ENCODE peak calls at places on chromosome X, in nine cellular contexts. One of them, this sample, is unnamed.

GRCh38 chrX:11655282-11655985 is 10.3 kb downstream of the ARHGAP6 start:
- DNase-seq in upper lobe of right lung: no peak
- DNase-seq in CD4-positive, CD25-positive, alpha-beta regulatory T cell: no peak
- DNase-seq in MG63: no peak
- DNase-seq in GM06990: no peak
- DNase-seq in pancreas: no peak
- DNase-seq in hepatocyte: no peak
- DNase-seq in left ventricle myocardium inferior: no peak
- DNase-seq in AG10803: no peak
- DNase-seq in this sample: no peak

GRCh38 chrX:97399400-97399799 is 515.7 kb downstream of the RPA4 start:
- DNase-seq in upper lobe of right lung: no peak
- DNase-seq in CD4-positive, CD25-positive, alpha-beta regulatory T cell: peak; percentile 56
- DNase-seq in MG63: peak; percentile 15
- DNase-seq in GM06990: peak; percentile 45
- DNase-seq in pancreas: no peak
- DNase-seq in hepatocyte: no peak
- DNase-seq in left ventricle myocardium inferior: no peak
- DNase-seq in AG10803: peak; percentile 29
- DNase-seq in this sample: no peak

GRCh38 chrX:135112096-135112729 is 8.1 kb downstream of the ETDB start:
- DNase-seq in upper lobe of right lung: no peak
- DNase-seq in CD4-positive, CD25-positive, alpha-beta regulatory T cell: peak; percentile 52
- DNase-seq in MG63: no peak
- DNase-seq in GM06990: peak; percentile 21
- DNase-seq in pancreas: no peak
- DNase-seq in hepatocyte: peak; percentile 30
- DNase-seq in left ventricle myocardium inferior: no peak
- DNase-seq in AG10803: peak; percentile 17
- DNase-seq in this sample: no peak

GRCh38 chrX:54640721-54641120 is 110.7 kb downstream of the GNL3L start:
- DNase-seq in upper lobe of right lung: no peak
- DNase-seq in CD4-positive, CD25-positive, alpha-beta regulatory T cell: no peak
- DNase-seq in MG63: no peak
- DNase-seq in GM06990: no peak
- DNase-seq in pancreas: no peak
- DNase-seq in hepatocyte: peak; percentile 14
- DNase-seq in left ventricle myocardium inferior: no peak
- DNase-seq in AG10803: no peak
- DNase-seq in this sample: no peak

GRCh38 chrX:3717742-3718420 is 4.4 kb upstream of the PRKX start:
- DNase-seq in upper lobe of right lung: no peak
- DNase-seq in CD4-positive, CD25-positive, alpha-beta regulatory T cell: no peak
- DNase-seq in MG63: no peak
- DNase-seq in GM06990: no peak
- DNase-seq in pancreas: no peak
- DNase-seq in hepatocyte: no peak
- DNase-seq in left ventricle myocardium inferior: no peak
- DNase-seq in AG10803: no peak
- DNase-seq in this sample: no peak

GRCh38 chrX:13398073-13398823 is 78.4 kb upstream of the ATXN3L start:
- DNase-seq in upper lobe of right lung: no peak
- DNase-seq in CD4-positive, CD25-positive, alpha-beta regulatory T cell: no peak
- DNase-seq in MG63: peak; percentile 95
- DNase-seq in GM06990: no peak
- DNase-seq in pancreas: peak; percentile 43
- DNase-seq in hepatocyte: peak; percentile 90
- DNase-seq in left ventricle myocardium inferior: no peak
- DNase-seq in AG10803: peak; percentile 99
- DNase-seq in this sample: peak; percentile 45

GRCh38 chrX:71107762-71108360 is 1.3 kb upstream of the CXorf65 start:
- DNase-seq in upper lobe of right lung: no peak
- DNase-seq in CD4-positive, CD25-positive, alpha-beta regulatory T cell: peak; percentile 79
- DNase-seq in MG63: no peak
- DNase-seq in GM06990: no peak
- DNase-seq in pancreas: no peak
- DNase-seq in hepatocyte: no peak
- DNase-seq in left ventricle myocardium inferior: no peak
- DNase-seq in AG10803: no peak
- DNase-seq in this sample: no peak

GRCh38 chrX:118346258-118347094 is 570 bp downstream of the WDR44 start:
- DNase-seq in upper lobe of right lung: peak; percentile 73
- DNase-seq in CD4-positive, CD25-positive, alpha-beta regulatory T cell: peak; percentile 64
- DNase-seq in MG63: no peak
- DNase-seq in GM06990: peak; percentile 68
- DNase-seq in pancreas: peak; percentile 41
- DNase-seq in hepatocyte: peak; percentile 40
- DNase-seq in left ventricle myocardium inferior: peak; percentile 39
- DNase-seq in AG10803: no peak
- DNase-seq in this sample: peak; percentile 65

GRCh38 chrX:100829730-100830129 is 9.5 kb downstream of the CSTF2 start:
- DNase-seq in upper lobe of right lung: no peak
- DNase-seq in CD4-positive, CD25-positive, alpha-beta regulatory T cell: peak; percentile 68
- DNase-seq in MG63: no peak
- DNase-seq in GM06990: peak; percentile 43
- DNase-seq in pancreas: no peak
- DNase-seq in hepatocyte: no peak
- DNase-seq in left ventricle myocardium inferior: no peak
- DNase-seq in AG10803: peak; percentile 1
- DNase-seq in this sample: no peak

GRCh38 chrX:49040376-49040955 is 2.7 kb downstream of the TFE3 start:
- DNase-seq in upper lobe of right lung: no peak
- DNase-seq in CD4-positive, CD25-positive, alpha-beta regulatory T cell: no peak
- DNase-seq in MG63: no peak
- DNase-seq in GM06990: no peak
- DNase-seq in pancreas: no peak
- DNase-seq in hepatocyte: no peak
- DNase-seq in left ventricle myocardium inferior: no peak
- DNase-seq in AG10803: peak; percentile 28
- DNase-seq in this sample: no peak

GRCh38 chrX:17738002-17738713 is 865 bp downstream of the SCML1 start:
- DNase-seq in upper lobe of right lung: peak; percentile 74
- DNase-seq in CD4-positive, CD25-positive, alpha-beta regulatory T cell: peak; percentile 66
- DNase-seq in MG63: peak; percentile 68
- DNase-seq in GM06990: peak; percentile 37
- DNase-seq in pancreas: peak; percentile 45
- DNase-seq in hepatocyte: peak; percentile 40
- DNase-seq in left ventricle myocardium inferior: peak; percentile 24
- DNase-seq in AG10803: peak; percentile 32
- DNase-seq in this sample: peak; percentile 56

GRCh38 chrX:369563-370101 is 17.1 kb downstream of the PPP2R3B start:
- DNase-seq in upper lobe of right lung: no peak
- DNase-seq in CD4-positive, CD25-positive, alpha-beta regulatory T cell: no peak
- DNase-seq in MG63: no peak
- DNase-seq in GM06990: no peak
- DNase-seq in pancreas: no peak
- DNase-seq in hepatocyte: no peak
- DNase-seq in left ventricle myocardium inferior: no peak
- DNase-seq in AG10803: no peak
- DNase-seq in this sample: no peak

GRCh38 chrX:136880003-136880451 is 498 bp downstream of the RBMX start:
- DNase-seq in upper lobe of right lung: peak; percentile 65
- DNase-seq in CD4-positive, CD25-positive, alpha-beta regulatory T cell: peak; percentile 67
- DNase-seq in MG63: peak; percentile 5
- DNase-seq in GM06990: no peak
- DNase-seq in pancreas: peak; percentile 24
- DNase-seq in hepatocyte: no peak
- DNase-seq in left ventricle myocardium inferior: peak; percentile 20
- DNase-seq in AG10803: no peak
- DNase-seq in this sample: peak; percentile 44

DNA sequence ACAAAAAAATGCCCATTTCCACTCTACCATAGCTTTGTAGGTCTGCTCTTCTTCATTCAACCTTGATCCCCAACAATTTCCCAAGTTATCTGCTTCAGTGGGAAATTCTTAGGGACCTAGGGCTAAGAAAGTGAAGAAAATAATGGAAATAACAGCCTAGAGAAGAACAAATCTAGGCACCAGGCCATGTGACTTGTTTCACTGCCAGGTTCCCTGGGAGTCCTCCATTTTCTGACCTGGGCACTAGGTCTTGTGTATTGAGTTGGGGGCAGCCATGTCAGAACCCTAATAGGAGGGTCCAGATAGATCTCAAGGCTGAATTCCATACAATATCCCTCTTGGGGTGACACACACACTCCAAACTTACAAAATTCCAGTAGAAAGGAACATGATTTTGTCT is 194.6 kb upstream of the STK26 start:
- DNase-seq in upper lobe of right lung: no peak
- DNase-seq in CD4-positive, CD25-positive, alpha-beta regulatory T cell: no peak
- DNase-seq in MG63: no peak
- DNase-seq in GM06990: no peak
- DNase-seq in pancreas: no peak
- DNase-seq in hepatocyte: no peak
- DNase-seq in left ventricle myocardium inferior: no peak
- DNase-seq in AG10803: no peak
- DNase-seq in this sample: no peak
- H3K4me3 ChIP-seq in upper lobe of right lung: no peak overlapping the region
- H3K4me3 ChIP-seq in CD4-positive, CD25-positive, alpha-beta regulatory T cell: no peak overlapping the region
- H3K4me3 ChIP-seq in MG63: peak overlapping the region; percentile 57
- H3K4me3 ChIP-seq in GM06990: no peak overlapping the region
- H3K4me3 ChIP-seq in pancreas: peak overlapping the region; percentile 30
- H3K4me3 ChIP-seq in hepatocyte: no peak overlapping the region
- H3K4me3 ChIP-seq in left ventricle myocardium inferior: no peak overlapping the region
- H3K4me3 ChIP-seq in AG10803: no peak overlapping the region
- H3K4me3 ChIP-seq in this sample: no peak overlapping the region

DNA sequence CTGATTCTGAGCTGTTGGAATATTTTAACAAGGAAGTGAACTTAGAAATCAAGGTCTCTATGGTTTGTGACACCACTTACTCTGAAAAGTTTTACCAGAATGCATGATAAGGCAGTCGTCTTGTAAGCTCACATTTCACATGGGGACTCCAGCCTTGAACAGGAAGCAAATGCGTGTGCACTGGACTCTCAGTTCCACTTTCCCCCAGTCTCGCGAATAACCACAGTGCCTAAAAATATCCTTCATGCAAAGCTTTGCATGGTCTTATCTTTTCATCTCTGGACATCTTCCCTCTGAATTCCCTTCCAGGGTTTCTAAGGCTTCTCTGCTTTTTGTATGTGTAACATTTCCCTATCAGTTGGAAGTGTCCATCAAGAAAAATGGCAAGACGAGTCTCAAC is 581.8 kb downstream of the NLGN4X start:
- DNase-seq in upper lobe of right lung: no peak
- DNase-seq in CD4-positive, CD25-positive, alpha-beta regulatory T cell: no peak
- DNase-seq in MG63: no peak
- DNase-seq in GM06990: peak; percentile 67
- DNase-seq in pancreas: no peak
- DNase-seq in hepatocyte: no peak
- DNase-seq in left ventricle myocardium inferior: no peak
- DNase-seq in AG10803: no peak
- DNase-seq in this sample: no peak
- H3K4me3 ChIP-seq in upper lobe of right lung: no peak overlapping the region
- H3K4me3 ChIP-seq in CD4-positive, CD25-positive, alpha-beta regulatory T cell: no peak overlapping the region
- H3K4me3 ChIP-seq in MG63: no peak overlapping the region
- H3K4me3 ChIP-seq in GM06990: no peak overlapping the region
- H3K4me3 ChIP-seq in pancreas: no peak overlapping the region
- H3K4me3 ChIP-seq in hepatocyte: no peak overlapping the region
- H3K4me3 ChIP-seq in left ventricle myocardium inferior: no peak overlapping the region
- H3K4me3 ChIP-seq in AG10803: no peak overlapping the region
- H3K4me3 ChIP-seq in this sample: no peak overlapping the region

DNA sequence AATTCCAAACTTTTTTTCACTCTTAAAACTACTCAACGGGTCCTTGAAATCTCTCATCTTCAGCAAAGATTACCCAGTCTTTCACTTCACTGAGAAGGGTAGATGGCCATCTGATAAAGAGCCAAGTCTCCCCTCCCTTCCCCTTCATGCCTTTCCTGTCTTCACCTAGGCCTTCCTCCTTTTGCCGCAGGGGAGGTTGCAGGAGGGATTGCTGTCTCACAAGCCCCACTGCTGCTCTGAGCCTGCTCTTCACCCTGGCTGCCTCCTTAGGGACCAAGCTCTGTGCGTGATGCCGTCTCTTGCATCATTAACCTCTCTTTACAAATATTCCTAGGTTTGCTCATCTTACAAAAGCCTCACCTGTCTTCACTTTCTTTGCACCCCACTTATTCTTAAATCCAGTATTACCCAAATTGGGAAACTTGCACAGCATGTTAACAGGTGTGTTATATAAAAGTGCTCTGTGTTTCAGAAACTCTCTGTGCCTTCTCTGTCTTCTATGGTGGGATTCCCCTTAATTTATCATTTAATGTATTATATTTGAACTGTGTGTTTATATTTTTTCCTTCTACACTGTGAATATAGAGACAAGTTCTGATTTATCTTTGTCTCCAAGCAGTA is 3.8 kb downstream of the ZFX start:
- DNase-seq in upper lobe of right lung: no peak
- DNase-seq in CD4-positive, CD25-positive, alpha-beta regulatory T cell: peak; percentile 46
- DNase-seq in MG63: no peak
- DNase-seq in GM06990: no peak
- DNase-seq in pancreas: no peak
- DNase-seq in hepatocyte: peak; percentile 35
- DNase-seq in left ventricle myocardium inferior: no peak
- DNase-seq in AG10803: no peak
- DNase-seq in this sample: no peak
- H3K4me3 ChIP-seq in upper lobe of right lung: peak overlapping the region; percentile 3
- H3K4me3 ChIP-seq in CD4-positive, CD25-positive, alpha-beta regulatory T cell: peak overlapping the region; percentile 65
- H3K4me3 ChIP-seq in MG63: no peak overlapping the region
- H3K4me3 ChIP-seq in GM06990: no peak overlapping the region
- H3K4me3 ChIP-seq in pancreas: no peak overlapping the region
- H3K4me3 ChIP-seq in hepatocyte: no peak overlapping the region
- H3K4me3 ChIP-seq in left ventricle myocardium inferior: peak overlapping the region; percentile 80
- H3K4me3 ChIP-seq in AG10803: peak overlapping the region; percentile 29
- H3K4me3 ChIP-seq in this sample: no peak overlapping the region

DNA sequence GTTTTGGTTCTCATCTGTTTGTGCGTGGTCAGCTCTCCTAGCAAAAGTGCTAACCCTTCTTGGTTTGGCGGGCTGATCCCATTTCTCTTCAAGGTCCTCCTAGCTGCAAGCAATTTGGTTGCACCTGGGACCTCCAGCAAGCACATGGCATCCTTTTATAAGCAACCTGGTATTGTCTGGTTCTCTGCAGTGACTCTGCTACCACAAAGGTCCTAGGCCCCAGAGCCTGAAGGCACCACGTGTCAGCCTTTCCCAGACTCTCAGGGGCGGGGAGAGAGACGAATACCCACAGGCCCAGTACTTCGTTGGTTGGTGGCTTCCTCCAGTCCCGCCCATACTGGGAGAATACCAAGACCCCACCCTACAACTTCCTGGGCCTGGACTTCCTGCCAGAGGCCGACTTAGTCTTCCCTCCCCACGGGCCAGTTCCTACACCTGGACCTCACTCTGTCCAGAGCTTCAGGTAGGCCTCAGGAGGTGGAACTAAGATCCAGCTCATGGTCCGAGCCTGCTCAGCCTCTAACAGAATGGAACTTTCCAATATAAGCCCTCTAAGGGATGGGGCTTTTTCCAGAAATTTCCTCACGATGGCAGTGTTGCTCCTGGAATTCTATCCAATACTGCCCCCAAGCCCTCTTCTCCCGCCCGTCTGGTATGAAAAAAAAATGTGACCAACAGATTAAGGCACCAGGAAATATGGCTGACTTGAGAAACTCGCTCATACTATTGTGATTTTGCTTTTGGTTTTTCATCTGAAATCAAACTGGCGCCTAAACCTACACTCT is 192.5 kb upstream of the STK26 start:
- DNase-seq in upper lobe of right lung: no peak
- DNase-seq in CD4-positive, CD25-positive, alpha-beta regulatory T cell: peak; percentile 34
- DNase-seq in MG63: peak; percentile 87
- DNase-seq in GM06990: no peak
- DNase-seq in pancreas: peak; percentile 86
- DNase-seq in hepatocyte: peak; percentile 71
- DNase-seq in left ventricle myocardium inferior: peak; percentile 40
- DNase-seq in AG10803: peak; percentile 63
- DNase-seq in this sample: peak; percentile 67
- H3K4me3 ChIP-seq in upper lobe of right lung: peak overlapping the region; percentile 14
- H3K4me3 ChIP-seq in CD4-positive, CD25-positive, alpha-beta regulatory T cell: no peak overlapping the region
- H3K4me3 ChIP-seq in MG63: peak overlapping the region; percentile 57
- H3K4me3 ChIP-seq in GM06990: no peak overlapping the region
- H3K4me3 ChIP-seq in pancreas: peak overlapping the region; percentile 30
- H3K4me3 ChIP-seq in hepatocyte: no peak overlapping the region
- H3K4me3 ChIP-seq in left ventricle myocardium inferior: peak overlapping the region; percentile 52
- H3K4me3 ChIP-seq in AG10803: peak overlapping the region; percentile 26
- H3K4me3 ChIP-seq in this sample: peak overlapping the region; percentile 31

GRCh38 chrX:28639502-28639901 is 52.3 kb downstream of the IL1RAPL1 start:
- DNase-seq in upper lobe of right lung: no peak
- DNase-seq in CD4-positive, CD25-positive, alpha-beta regulatory T cell: no peak
- DNase-seq in MG63: no peak
- DNase-seq in GM06990: no peak
- DNase-seq in pancreas: no peak
- DNase-seq in hepatocyte: no peak
- DNase-seq in left ventricle myocardium inferior: no peak
- DNase-seq in AG10803: no peak
- DNase-seq in this sample: no peak
- H3K4me3 ChIP-seq in upper lobe of right lung: no peak overlapping the region
- H3K4me3 ChIP-seq in CD4-positive, CD25-positive, alpha-beta regulatory T cell: no peak overlapping the region
- H3K4me3 ChIP-seq in MG63: no peak overlapping the region
- H3K4me3 ChIP-seq in GM06990: no peak overlapping the region
- H3K4me3 ChIP-seq in pancreas: no peak overlapping the region
- H3K4me3 ChIP-seq in hepatocyte: no peak overlapping the region
- H3K4me3 ChIP-seq in left ventricle myocardium inferior: no peak overlapping the region
- H3K4me3 ChIP-seq in AG10803: no peak overlapping the region
- H3K4me3 ChIP-seq in this sample: no peak overlapping the region